ENCODE peak calls at places on chromosomes 2 and 18, in eight cellular contexts. J is lower lobe of right lung, A is mucosa of descending colon, T is kidney epithelial cell, Q is psoas muscle, E is colonic mucosa, F is upper lobe of right lung, P is K562. W is an unnamed sample.

GRCh38 chr2:200383380-200384110 is 77.1 kb downstream of the SPATS2L start:
- DNase-seq in J (no peak), A (no peak), T (no peak), Q (no peak), E (no peak), F (no peak), P (no peak), W (peak)

GRCh38 chr18:56516769-56517168 is 121.6 kb downstream of the TXNL1 start:
- DNase-seq in J (no peak), A (no peak), T (no peak), Q (peak), E (no peak), F (no peak), P (no peak), W (peak)

GRCh38 chr2:209681201-209681735 is 90.4 kb upstream of the UNC80 start:
- DNase-seq in J (no peak), A (no peak), T (no peak), Q (no peak), E (no peak), F (no peak), P (no peak), W (no peak)

GRCh38 chr2:16069933-16070647 is 129.7 kb downstream of the MYCN start:
- DNase-seq in J (no peak), A (no peak), T (no peak), Q (no peak), E (no peak), F (no peak), P (no peak), W (no peak)

GRCh38 chr2:168490015-168490874 is 34.2 kb downstream of the CERS6 start:
- DNase-seq in J (no peak), A (no peak), T (no peak), Q (no peak), E (no peak), F (no peak), P (peak), W (no peak)

GRCh38 chr2:191757256-191757655 is 79.3 kb downstream of the NABP1 start:
- DNase-seq in J (no peak), A (no peak), T (no peak), Q (no peak), E (no peak), F (no peak), P (no peak), W (no peak)

GRCh38 chr2:57105694-57106093 is 921.9 kb downstream of the CCDC85A start:
- DNase-seq in J (no peak), A (no peak), T (no peak), Q (no peak), E (no peak), F (no peak), P (no peak), W (no peak)

GRCh38 chr2:133561045-133561852 is 7.0 kb downstream of the NCKAP5 start:
- DNase-seq in J (no peak), A (peak), T (no peak), Q (no peak), E (peak), F (no peak), P (no peak), W (peak)

GRCh38 chr2:32836961-32837360 is 109.8 kb upstream of the LTBP1 start:
- DNase-seq in J (no peak), A (no peak), T (no peak), Q (no peak), E (no peak), F (no peak), P (no peak), W (no peak)

GRCh38 chr2:175552902-175553301 is 371.4 kb upstream of the ATP5MC3 start:
- DNase-seq in J (peak), A (no peak), T (no peak), Q (no peak), E (no peak), F (no peak), P (no peak), W (no peak)

GRCh38 chr2:105179469-105180372 is 61.8 kb upstream of the GPR45 start:
- DNase-seq in J (peak), A (peak), T (peak), Q (peak), E (peak), F (no peak), P (peak), W (peak)

GRCh38 chr2:182921234-182921633 is 54.8 kb upstream of the FRZB start:
- DNase-seq in J (no peak), A (no peak), T (no peak), Q (no peak), E (no peak), F (no peak), P (no peak), W (no peak)

GRCh38 chr18:35436076-35436649 is 59.0 kb upstream of the ZNF396 start:
- DNase-seq in J (no peak), A (no peak), T (no peak), Q (no peak), E (no peak), F (no peak), P (no peak), W (no peak)

GRCh38 chr2:52194342-52194741 is 1162.4 kb upstream of the NRXN1 start:
- DNase-seq in J (no peak), A (no peak), T (no peak), Q (no peak), E (no peak), F (no peak), P (no peak), W (no peak)

GRCh38 chr18:27685807-27686412 is 491.0 kb downstream of the CDH2 start:
- DNase-seq in J (no peak), A (peak), T (no peak), Q (no peak), E (no peak), F (no peak), P (no peak), W (peak)

GRCh38 chr2:3492951-3493609 is 26.3 kb downstream of the ADI1 start:
- DNase-seq in J (no peak), A (no peak), T (peak), Q (peak), E (no peak), F (peak), P (no peak), W (peak)

GRCh38 chr2:1600191-1601063 is 143.9 kb downstream of the PXDN start:
- DNase-seq in J (no peak), A (peak), T (no peak), Q (no peak), E (no peak), F (peak), P (no peak), W (peak)

GRCh38 chr2:1599301-1600085 is 144.8 kb downstream of the PXDN start:
- DNase-seq in J (no peak), A (no peak), T (no peak), Q (no peak), E (no peak), F (peak), P (no peak), W (no peak)

GRCh38 chr2:1598800-1599199 is 145.5 kb downstream of the PXDN start:
- DNase-seq in J (no peak), A (no peak), T (no peak), Q (no peak), E (no peak), F (peak), P (no peak), W (no peak)

GRCh38 chr2:1601064-1601405 is 143.3 kb downstream of the PXDN start:
- DNase-seq in J (no peak), A (no peak), T (no peak), Q (no peak), E (no peak), F (no peak), P (no peak), W (no peak)

DNA sequence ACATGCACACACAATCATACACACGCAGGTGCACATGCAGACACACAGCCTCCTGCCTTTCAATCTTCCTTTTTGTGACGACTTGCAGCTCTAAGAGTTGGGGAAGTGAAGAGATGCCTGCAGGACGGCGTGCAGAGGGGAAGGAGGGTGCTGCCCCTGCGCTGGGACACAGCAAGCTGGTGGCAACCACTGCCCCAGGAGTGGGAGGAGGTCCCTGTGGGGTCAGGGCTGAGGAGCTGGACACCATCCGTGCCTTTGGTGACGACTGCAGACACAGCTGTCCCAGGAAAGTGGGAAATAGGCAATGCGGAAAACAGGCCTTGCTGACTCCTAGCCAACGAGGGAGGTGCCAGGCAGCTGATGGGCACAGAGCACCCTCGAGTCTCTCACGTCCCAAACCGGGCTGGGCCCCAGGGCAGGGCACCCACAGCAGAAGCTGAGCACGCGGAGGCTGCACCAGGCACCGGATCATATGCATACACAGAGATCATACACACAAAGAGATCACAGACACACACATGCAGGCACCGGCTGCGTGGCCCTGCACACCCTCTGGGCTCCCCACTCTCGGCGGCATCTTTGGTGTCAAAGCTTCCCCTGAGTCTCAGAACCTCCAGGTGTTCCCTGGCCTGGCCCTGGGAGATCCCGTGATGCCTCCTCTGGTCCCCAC is 146.1 kb downstream of the PXDN start:
- DNase-seq in J (no peak), A (no peak), T (no peak), Q (no peak), E (no peak), F (peak), P (no peak), W (no peak)
- TF ChIP-seq CTCF in J (no peak), A (no peak), T (no peak), Q (no peak), E (no peak), F (no peak), P (no peak), W (no peak)

DNA sequence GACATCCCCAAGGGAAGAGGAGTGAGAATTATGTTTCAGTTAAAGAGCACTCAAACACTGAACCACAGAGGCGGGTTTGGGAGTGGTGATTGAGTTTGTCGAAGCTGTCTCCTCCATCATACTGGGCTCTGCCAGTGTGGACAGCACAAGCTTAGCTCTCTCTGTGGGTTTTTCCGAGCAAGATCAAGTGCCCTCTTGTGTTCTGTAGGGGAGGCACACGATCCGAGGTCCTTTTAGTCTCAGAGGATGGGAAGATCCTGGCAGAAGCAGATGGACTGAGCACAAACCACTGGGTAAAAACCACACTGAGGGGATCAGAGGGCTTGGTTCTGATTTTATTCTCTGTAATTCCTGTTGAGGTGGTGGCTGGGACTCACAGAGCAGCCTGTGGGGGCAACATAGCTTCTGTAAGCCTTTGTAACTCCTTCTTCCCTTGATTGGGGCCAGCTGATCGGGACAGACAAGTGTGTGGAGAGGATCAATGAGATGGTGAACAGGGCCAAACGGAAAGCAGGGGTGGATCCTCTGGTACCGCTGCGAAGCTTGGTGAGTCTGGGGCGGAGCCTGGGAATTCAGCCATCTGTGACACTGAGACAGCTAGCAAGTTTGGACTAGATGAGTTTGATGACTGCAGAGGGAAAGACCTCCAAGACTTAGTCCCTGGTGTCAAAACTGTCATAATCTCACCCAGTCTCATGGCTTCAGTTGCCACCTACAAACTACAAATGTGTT is 2.0 kb downstream of the NAGK start:
- DNase-seq in J (no peak), A (no peak), T (no peak), Q (no peak), E (no peak), F (no peak), P (peak), W (peak)
- H3K4me3 ChIP-seq in J (peak), A (no peak), T (no peak), Q (peak), E (no peak), F (peak), P (no peak), W (peak)

DNA sequence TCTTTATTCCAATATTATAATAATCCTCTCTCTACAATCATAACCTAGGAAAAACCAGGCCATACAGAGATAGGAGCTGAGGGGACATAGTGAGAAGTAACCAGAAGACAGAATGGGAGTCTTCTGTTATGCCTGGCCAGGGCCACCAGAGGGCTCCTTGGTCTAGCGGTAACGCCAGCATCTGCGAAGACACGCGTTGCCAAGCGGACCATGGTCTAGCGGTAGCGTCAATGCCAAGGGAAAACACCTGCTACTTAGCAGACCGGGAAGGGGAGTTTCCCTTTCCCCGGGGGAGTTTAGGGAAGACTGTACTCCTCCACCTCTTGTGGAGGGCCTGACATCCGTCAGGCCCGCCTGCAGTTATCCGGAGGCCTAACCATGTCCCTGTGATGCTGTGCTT is 36.6 kb downstream of the ARL6IP6 start:
- DNase-seq in J (no peak), A (no peak), T (peak), Q (no peak), E (no peak), F (no peak), P (no peak), W (no peak)
- TF ChIP-seq CTCF in J (no peak), A (no peak), T (peak), Q (no peak), E (no peak), F (peak), P (peak), W (peak)

GRCh38 chr2:11829324-11829946 is 83.0 kb downstream of the LPIN1 start:
- DNase-seq in J (peak), A (peak), T (no peak), Q (peak), E (peak), F (peak), P (peak), W (peak)
- H3K4me3 ChIP-seq in J (peak), A (no peak), T (no peak), Q (peak), E (no peak), F (peak), P (peak), W (no peak)